ENCODE peak calls at places on chromosomes 13 and 19, in ten cellular contexts. B, H, Y, S, N, A, C, P, V and E are unnamed samples.

GRCh38 chr19:35438527-35438926 is 9.5 kb upstream of the FFAR2 start:
- DNase-seq in S (no peak), N (no peak), H (no peak), B (no peak), V (no peak), C (no peak), P (no peak), Y (peak), A (no peak), E (no peak)

GRCh38 chr19:33950141-33950805 is 153.6 kb downstream of the KCTD15 start:
- DNase-seq in P (no peak), B (no peak), Y (peak), S (no peak), V (no peak), C (no peak), N (no peak), H (no peak), A (no peak), E (no peak)

GRCh38 chr19:15629003-15629880 is 11.5 kb upstream of the CYP4F3 start:
- DNase-seq in H (peak), P (peak), C (peak), S (peak), B (peak), V (peak), Y (peak), N (peak), A (peak), E (peak)

GRCh38 chr19:35354898-35355297 is 3.4 kb upstream of the FFAR3 start:
- DNase-seq in N (no peak), A (no peak), V (no peak), S (no peak), H (no peak), P (no peak), B (no peak), C (no peak), Y (no peak), E (no peak)

GRCh38 chr13:94658926-94659649 is 53.3 kb downstream of the SOX21 start:
- DNase-seq in S (no peak), H (no peak), P (no peak), V (no peak), A (no peak), Y (no peak), C (no peak), B (no peak), N (no peak), E (no peak)

GRCh38 chr19:8367327-8368001 is 3.5 kb downstream of the ANGPTL4 start:
- DNase-seq in S (peak), Y (peak), H (no peak), C (peak), P (no peak), B (no peak), N (no peak), A (no peak), V (peak), E (no peak)

GRCh38 chr13:76778906-76779305 is 107.3 kb downstream of the KCTD12 start:
- DNase-seq in H (no peak), V (no peak), C (no peak), N (no peak), S (no peak), Y (no peak), A (no peak), P (no peak), B (no peak), E (no peak)

GRCh38 chr19:33683881-33684549 is 62.3 kb downstream of the CHST8 start:
- DNase-seq in Y (peak), A (no peak), S (peak), B (no peak), N (no peak), P (peak), H (no peak), V (no peak), C (peak), E (no peak)

GRCh38 chr19:18832331-18833140 is 777 bp downstream of the UPF1 start:
- DNase-seq in P (peak), A (no peak), N (no peak), Y (peak), B (peak), S (peak), H (peak), V (no peak), C (no peak), E (no peak)